ENCODE peak calls at places on chromosomes 5 and 9, in four cellular contexts. One of them, this sample, is unnamed.

GRCh38 chr9:75083188-75083976 is 4.6 kb downstream of the NMRK1 start:
- DNase-seq in HCT116: no peak
- DNase-seq in spleen: no peak
- DNase-seq in GM23248: no peak
- DNase-seq in this sample: peak; percentile 82

GRCh38 chr5:154406231-154406630 is 39.6 kb upstream of the SAP30L start:
- DNase-seq in HCT116: peak; percentile 29
- DNase-seq in GM23248: peak; percentile 39
- DNase-seq in spleen: no peak
- DNase-seq in this sample: peak; percentile 40

GRCh38 chr9:132698989-132699388 is 28.7 kb downstream of the GTF3C4 start:
- DNase-seq in GM23248: no peak
- DNase-seq in HCT116: no peak
- DNase-seq in spleen: no peak
- DNase-seq in this sample: peak; percentile 1

GRCh38 chr9:112783551-112783954 is 33.0 kb downstream of the SNX30 start:
- DNase-seq in HCT116: no peak
- DNase-seq in GM23248: no peak
- DNase-seq in spleen: no peak
- DNase-seq in this sample: no peak

GRCh38 chr5:18394154-18394804 is 760.0 kb downstream of the TAF11L14 start:
- DNase-seq in spleen: peak; percentile 76
- DNase-seq in GM23248: peak; percentile 78
- DNase-seq in HCT116: no peak
- DNase-seq in this sample: peak; percentile 61

GRCh38 chr5:122170630-122171029 is 41.3 kb downstream of the ZNF474 start:
- DNase-seq in HCT116: no peak
- DNase-seq in spleen: no peak
- DNase-seq in GM23248: peak; percentile 64
- DNase-seq in this sample: peak; percentile 76

GRCh38 chr5:157554180-157555030 is 21.2 kb downstream of the ADAM19 start:
- DNase-seq in HCT116: no peak
- DNase-seq in spleen: no peak
- DNase-seq in GM23248: no peak
- DNase-seq in this sample: no peak

GRCh38 chr5:663436-664342 is 29.5 kb downstream of the TPPP start:
- DNase-seq in spleen: peak; percentile 72
- DNase-seq in GM23248: no peak
- DNase-seq in HCT116: no peak
- DNase-seq in this sample: no peak

GRCh38 chr5:73415617-73416016 is 33.0 kb downstream of the FOXD1 start:
- DNase-seq in GM23248: no peak
- DNase-seq in HCT116: no peak
- DNase-seq in spleen: no peak
- DNase-seq in this sample: no peak

GRCh38 chr5:29042152-29042551 is 2003.8 kb upstream of the CDH9 start:
- DNase-seq in spleen: no peak
- DNase-seq in HCT116: no peak
- DNase-seq in GM23248: no peak
- DNase-seq in this sample: no peak

DNA sequence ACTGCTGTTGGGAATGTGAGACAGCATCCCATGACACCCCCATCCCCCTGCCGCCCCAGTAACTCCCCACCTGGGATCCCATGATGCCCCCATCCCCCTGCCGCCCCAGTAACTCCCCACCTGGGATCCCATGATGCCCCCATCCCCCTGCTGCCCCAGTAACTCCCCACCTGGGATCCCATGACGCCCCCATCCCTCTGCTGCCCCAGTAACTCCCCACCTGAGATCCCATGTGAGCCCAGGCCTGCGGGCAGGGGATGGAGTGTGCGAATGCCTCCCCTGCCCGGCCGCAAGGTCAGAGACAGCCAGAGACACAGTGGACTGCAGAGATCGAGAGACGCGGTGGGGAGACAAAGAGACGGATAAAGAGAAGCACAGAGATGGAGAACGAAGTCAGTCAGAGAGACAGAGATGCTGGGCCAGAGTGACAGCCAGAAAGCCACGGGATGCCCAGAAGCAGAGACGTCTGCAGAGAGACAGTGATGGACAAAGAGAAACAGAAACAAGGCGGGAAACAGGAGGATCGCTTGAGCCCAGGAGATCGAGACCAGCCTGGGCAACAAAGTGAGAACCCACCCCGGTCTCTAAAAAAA is 1.0 kb downstream of the SH2D3C start:
- DNase-seq in GM23248: no peak
- DNase-seq in spleen: peak; percentile 83
- DNase-seq in HCT116: no peak
- DNase-seq in this sample: no peak
- H3K4me3 ChIP-seq in GM23248: no peak overlapping the region
- H3K4me3 ChIP-seq in spleen: peak overlapping the region; percentile 83
- H3K4me3 ChIP-seq in HCT116: no peak overlapping the region
- H3K4me3 ChIP-seq in this sample: no peak overlapping the region

DNA sequence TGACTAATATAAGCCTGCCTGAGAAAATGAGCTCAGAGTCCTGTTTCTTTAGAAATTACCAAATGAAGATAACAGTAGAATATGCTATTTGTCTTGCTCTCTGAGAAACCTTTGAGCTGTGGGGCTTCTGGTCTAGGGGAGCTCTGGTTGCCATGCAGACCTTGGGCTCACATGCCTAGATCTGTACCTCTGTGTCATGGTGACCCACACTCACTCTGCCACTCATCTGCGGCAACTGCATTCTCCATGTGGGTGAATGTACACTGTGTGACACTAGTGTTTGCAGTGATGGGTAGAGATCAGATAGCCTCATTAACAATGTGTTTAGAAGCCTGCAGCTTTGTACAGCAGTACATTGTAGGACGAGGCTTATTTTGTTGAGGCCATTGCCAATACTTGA is 521.1 kb downstream of the CHSY3 start:
- DNase-seq in spleen: no peak
- DNase-seq in GM23248: no peak
- DNase-seq in HCT116: no peak
- DNase-seq in this sample: no peak
- H3K4me3 ChIP-seq in spleen: no peak overlapping the region
- H3K4me3 ChIP-seq in GM23248: no peak overlapping the region
- H3K4me3 ChIP-seq in HCT116: no peak overlapping the region
- H3K4me3 ChIP-seq in this sample: no peak overlapping the region

DNA sequence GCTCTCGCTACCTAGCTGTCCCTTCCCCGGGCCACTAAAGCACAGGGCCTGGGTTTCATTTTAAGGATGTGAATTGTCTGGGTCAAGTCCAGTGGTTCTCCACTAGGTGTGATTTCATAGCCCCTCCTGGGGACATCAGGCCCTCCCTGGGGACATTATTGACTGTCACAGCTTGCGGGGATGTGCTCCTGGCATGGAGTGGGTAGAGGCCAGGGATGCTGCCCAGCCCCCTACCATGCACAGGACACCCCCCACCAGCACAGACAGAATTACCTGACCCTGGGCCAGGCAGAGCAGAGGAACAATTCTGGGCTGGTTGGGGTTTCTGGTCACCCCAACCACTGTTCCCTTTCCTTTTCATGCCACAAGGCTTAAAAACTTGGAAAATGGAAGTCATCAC is 4.1 kb downstream of the FAM78A start:
- DNase-seq in spleen: no peak
- DNase-seq in HCT116: no peak
- DNase-seq in GM23248: no peak
- DNase-seq in this sample: no peak
- H3K4me3 ChIP-seq in spleen: peak overlapping the region; percentile 92
- H3K4me3 ChIP-seq in HCT116: no peak overlapping the region
- H3K4me3 ChIP-seq in GM23248: no peak overlapping the region
- H3K4me3 ChIP-seq in this sample: no peak overlapping the region

GRCh38 chr9:120532475-120532874 is 47.5 kb downstream of the CDK5RAP2 start:
- DNase-seq in spleen: no peak
- DNase-seq in HCT116: peak; percentile 45
- DNase-seq in GM23248: peak; percentile 73
- DNase-seq in this sample: peak; percentile 80
- H3K4me3 ChIP-seq in spleen: no peak overlapping the region
- H3K4me3 ChIP-seq in HCT116: no peak overlapping the region
- H3K4me3 ChIP-seq in GM23248: no peak overlapping the region
- H3K4me3 ChIP-seq in this sample: peak overlapping the region; percentile 1

GRCh38 chr9:36995927-36996471 is 38.1 kb downstream of the PAX5 start:
- DNase-seq in HCT116: peak; percentile 32
- DNase-seq in GM23248: peak; percentile 70
- DNase-seq in spleen: peak; percentile 84
- DNase-seq in this sample: peak; percentile 42
- H3K4me3 ChIP-seq in HCT116: no peak overlapping the region
- H3K4me3 ChIP-seq in GM23248: no peak overlapping the region
- H3K4me3 ChIP-seq in spleen: peak overlapping the region; percentile 54
- H3K4me3 ChIP-seq in this sample: no peak overlapping the region

GRCh38 chr5:61277190-61277589 is 54.9 kb upstream of the ZSWIM6 start:
- DNase-seq in spleen: no peak
- DNase-seq in GM23248: peak; percentile 46
- DNase-seq in HCT116: no peak
- DNase-seq in this sample: no peak
- H3K4me3 ChIP-seq in spleen: peak overlapping the region; percentile 27
- H3K4me3 ChIP-seq in GM23248: peak overlapping the region; percentile 60
- H3K4me3 ChIP-seq in HCT116: no peak overlapping the region
- H3K4me3 ChIP-seq in this sample: no peak overlapping the region

DNA sequence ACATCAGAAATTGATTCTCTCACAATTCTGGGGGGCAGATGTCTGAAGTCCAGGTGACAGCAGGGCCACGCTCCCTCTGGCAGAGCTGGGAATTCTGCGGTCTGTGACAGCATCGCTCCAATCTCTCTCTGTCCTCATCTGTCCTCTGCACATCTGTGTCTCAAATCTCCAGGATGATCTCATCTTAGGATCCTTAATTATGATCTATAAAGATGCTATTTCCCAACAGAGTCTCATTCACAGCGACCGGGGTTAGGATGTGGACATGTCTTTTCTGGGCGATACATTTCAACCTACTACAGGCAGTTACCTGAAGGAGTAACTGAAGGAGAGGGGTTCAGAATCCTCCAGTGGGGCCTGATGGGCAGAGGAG is 31.4 kb downstream of the ANKRD33B start:
- DNase-seq in GM23248: peak; percentile 83
- DNase-seq in spleen: no peak
- DNase-seq in HCT116: no peak
- DNase-seq in this sample: peak; percentile 18
- H3K4me3 ChIP-seq in GM23248: peak overlapping the region; percentile 57
- H3K4me3 ChIP-seq in spleen: peak overlapping the region; percentile 31
- H3K4me3 ChIP-seq in HCT116: peak overlapping the region; percentile 23
- H3K4me3 ChIP-seq in this sample: no peak overlapping the region